ENCODE peak calls at places on chromosomes 11 and 22, in four cellular contexts. One of them, this sample, is unnamed.

GRCh38 chr22:38180841-38181452 is 683 bp downstream of the PLA2G6 start:
- DNase-seq in CD8-positive, alpha-beta T cell: no peak
- DNase-seq in prostate gland: peak
- DNase-seq in GM13976: peak
- DNase-seq in this sample: no peak

GRCh38 chr11:124511739-124512138 is 31.7 kb downstream of the OR8B12 start:
- DNase-seq in CD8-positive, alpha-beta T cell: no peak
- DNase-seq in prostate gland: no peak
- DNase-seq in GM13976: no peak
- DNase-seq in this sample: no peak

GRCh38 chr22:29580200-29580810 is 608 bp downstream of the NIPSNAP1 start:
- DNase-seq in CD8-positive, alpha-beta T cell: no peak
- DNase-seq in prostate gland: no peak
- DNase-seq in GM13976: peak
- DNase-seq in this sample: no peak

GRCh38 chr11:64620286-64620962 is 29.4 kb downstream of the SLC22A12 start:
- DNase-seq in CD8-positive, alpha-beta T cell: no peak
- DNase-seq in prostate gland: no peak
- DNase-seq in GM13976: no peak
- DNase-seq in this sample: no peak

GRCh38 chr11:64998690-64999431 is 2.1 kb upstream of the BATF2 start:
- DNase-seq in CD8-positive, alpha-beta T cell: no peak
- DNase-seq in prostate gland: no peak
- DNase-seq in GM13976: no peak
- DNase-seq in this sample: no peak

GRCh38 chr22:46073683-46074504 is 76.4 kb upstream of the PPARA start:
- DNase-seq in CD8-positive, alpha-beta T cell: no peak
- DNase-seq in prostate gland: no peak
- DNase-seq in GM13976: no peak
- DNase-seq in this sample: no peak

GRCh38 chr11:76599041-76600013 is 71.2 kb downstream of the LRRC32 start:
- DNase-seq in CD8-positive, alpha-beta T cell: no peak
- DNase-seq in prostate gland: no peak
- DNase-seq in GM13976: no peak
- DNase-seq in this sample: no peak

GRCh38 chr22:24442352-24442744 is 14.9 kb downstream of the ADORA2A start:
- DNase-seq in CD8-positive, alpha-beta T cell: no peak
- DNase-seq in prostate gland: no peak
- DNase-seq in GM13976: no peak
- DNase-seq in this sample: no peak

GRCh38 chr11:47148903-47149535 is 27.7 kb downstream of the ARFGAP2 start:
- DNase-seq in CD8-positive, alpha-beta T cell: no peak
- DNase-seq in prostate gland: no peak
- DNase-seq in GM13976: no peak
- DNase-seq in this sample: no peak

GRCh38 chr11:125064070-125064469 is 965 bp downstream of the SLC37A2 start:
- DNase-seq in CD8-positive, alpha-beta T cell: no peak
- DNase-seq in prostate gland: no peak
- DNase-seq in GM13976: no peak
- DNase-seq in this sample: no peak

GRCh38 chr11:1450958-1451710 is 35.4 kb downstream of the MOB2 start:
- DNase-seq in CD8-positive, alpha-beta T cell: no peak
- DNase-seq in prostate gland: no peak
- DNase-seq in GM13976: no peak
- DNase-seq in this sample: no peak

GRCh38 chr11:66934971-66935779 is 23.0 kb downstream of the PC start:
- DNase-seq in CD8-positive, alpha-beta T cell: no peak
- DNase-seq in prostate gland: no peak
- DNase-seq in GM13976: no peak
- DNase-seq in this sample: no peak

GRCh38 chr11:116930177-116930576 is 92.8 kb upstream of the APOA1 start:
- DNase-seq in CD8-positive, alpha-beta T cell: peak
- DNase-seq in prostate gland: no peak
- DNase-seq in GM13976: peak
- DNase-seq in this sample: no peak

GRCh38 chr11:18615628-18616392 is 16.2 kb downstream of the MISFA start:
- DNase-seq in CD8-positive, alpha-beta T cell: no peak
- DNase-seq in prostate gland: no peak
- DNase-seq in GM13976: peak
- DNase-seq in this sample: peak

GRCh38 chr22:41598891-41599635 is 9.4 kb upstream of the PMM1 start:
- DNase-seq in CD8-positive, alpha-beta T cell: no peak
- DNase-seq in prostate gland: no peak
- DNase-seq in GM13976: no peak
- DNase-seq in this sample: no peak

GRCh38 chr22:42648368-42649260 is 578 bp downstream of the CYB5R3 start:
- DNase-seq in CD8-positive, alpha-beta T cell: no peak
- DNase-seq in prostate gland: peak
- DNase-seq in GM13976: peak
- DNase-seq in this sample: no peak

GRCh38 chr11:119721129-119722120 is 7.6 kb downstream of the NECTIN1 start:
- DNase-seq in CD8-positive, alpha-beta T cell: no peak
- DNase-seq in prostate gland: no peak
- DNase-seq in GM13976: no peak
- DNase-seq in this sample: no peak

GRCh38 chr11:125085301-125086081 is 22.4 kb downstream of the SLC37A2 start:
- DNase-seq in CD8-positive, alpha-beta T cell: no peak
- DNase-seq in prostate gland: no peak
- DNase-seq in GM13976: peak
- DNase-seq in this sample: no peak

GRCh38 chr22:23481369-23481768 is 98.7 kb downstream of the IGLL1 start:
- DNase-seq in CD8-positive, alpha-beta T cell: no peak
- DNase-seq in prostate gland: no peak
- DNase-seq in GM13976: no peak
- DNase-seq in this sample: no peak

GRCh38 chr11:8838248-8838647 is 72.7 kb upstream of the AKIP1 start:
- DNase-seq in CD8-positive, alpha-beta T cell: no peak
- DNase-seq in prostate gland: no peak
- DNase-seq in GM13976: no peak
- DNase-seq in this sample: no peak

GRCh38 chr11:66262191-66262590 is 6.2 kb upstream of the RAB1B start:
- DNase-seq in CD8-positive, alpha-beta T cell: no peak
- DNase-seq in prostate gland: no peak
- DNase-seq in GM13976: no peak
- DNase-seq in this sample: no peak

GRCh38 chr11:130674686-130675085 is 226.2 kb downstream of the ADAMTS15 start:
- DNase-seq in CD8-positive, alpha-beta T cell: no peak
- DNase-seq in prostate gland: no peak
- DNase-seq in GM13976: no peak
- DNase-seq in this sample: no peak

GRCh38 chr22:27628891-27629631 is 172.5 kb downstream of the MN1 start:
- DNase-seq in CD8-positive, alpha-beta T cell: no peak
- DNase-seq in prostate gland: no peak
- DNase-seq in GM13976: no peak
- DNase-seq in this sample: no peak

GRCh38 chr11:58530236-58530635 is 22.3 kb upstream of the OR5B21 start:
- DNase-seq in CD8-positive, alpha-beta T cell: peak
- DNase-seq in prostate gland: no peak
- DNase-seq in GM13976: no peak
- DNase-seq in this sample: no peak

GRCh38 chr11:3154001-3154599 is 11.0 kb downstream of the OSBPL5 start:
- DNase-seq in CD8-positive, alpha-beta T cell: no peak
- DNase-seq in prostate gland: no peak
- DNase-seq in GM13976: no peak
- DNase-seq in this sample: no peak

GRCh38 chr11:62025429-62026105 is 58.1 kb upstream of the FTH1 start:
- DNase-seq in CD8-positive, alpha-beta T cell: peak
- DNase-seq in prostate gland: peak
- DNase-seq in GM13976: peak
- DNase-seq in this sample: peak

GRCh38 chr11:33689089-33689488 is 11.5 kb downstream of the C11orf91 start:
- DNase-seq in CD8-positive, alpha-beta T cell: no peak
- DNase-seq in prostate gland: no peak
- DNase-seq in GM13976: no peak
- DNase-seq in this sample: no peak

GRCh38 chr11:117228091-117228490 is 3.8 kb downstream of the PCSK7 start:
- DNase-seq in CD8-positive, alpha-beta T cell: no peak
- DNase-seq in prostate gland: no peak
- DNase-seq in GM13976: no peak
- DNase-seq in this sample: no peak

GRCh38 chr11:36167729-36168128 is 121.5 kb downstream of the COMMD9 start:
- DNase-seq in CD8-positive, alpha-beta T cell: no peak
- DNase-seq in prostate gland: no peak
- DNase-seq in GM13976: no peak
- DNase-seq in this sample: no peak

GRCh38 chr11:3221408-3222002 is 2.9 kb upstream of the MRGPRG start:
- DNase-seq in CD8-positive, alpha-beta T cell: no peak
- DNase-seq in prostate gland: no peak
- DNase-seq in GM13976: no peak
- DNase-seq in this sample: no peak

GRCh38 chr11:80122211-80122610 is 681.4 kb upstream of the TENM4 start:
- DNase-seq in CD8-positive, alpha-beta T cell: no peak
- DNase-seq in prostate gland: no peak
- DNase-seq in GM13976: no peak
- DNase-seq in this sample: no peak

GRCh38 chr11:131924446-131925240 is 554.2 kb downstream of the NTM start:
- DNase-seq in CD8-positive, alpha-beta T cell: no peak
- DNase-seq in prostate gland: no peak
- DNase-seq in GM13976: no peak
- DNase-seq in this sample: no peak

DNA sequence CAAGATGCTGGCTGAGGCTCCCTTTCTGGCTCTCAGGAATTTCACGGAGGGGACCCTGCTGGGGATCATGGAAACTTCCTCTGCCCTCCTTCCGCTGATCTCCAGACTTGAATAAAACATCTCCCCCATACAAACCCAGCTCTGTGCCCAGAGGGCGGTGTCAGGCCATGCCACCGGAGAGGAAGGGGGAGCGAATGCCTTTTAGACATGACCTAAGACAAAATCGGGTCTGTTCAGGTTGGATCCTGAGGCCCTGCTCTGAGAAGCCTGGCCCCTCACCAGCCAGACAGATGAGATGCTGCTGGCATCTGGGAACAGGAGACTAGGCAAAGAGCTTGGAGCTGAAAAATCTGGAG is 163.5 kb downstream of the ST3GAL4 start:
- DNase-seq in CD8-positive, alpha-beta T cell: no peak
- DNase-seq in prostate gland: no peak
- DNase-seq in GM13976: no peak
- DNase-seq in this sample: no peak
- TF ChIP-seq CTCF in CD8-positive, alpha-beta T cell: no peak
- TF ChIP-seq CTCF in prostate gland: no peak
- TF ChIP-seq CTCF in GM13976: no peak
- TF ChIP-seq CTCF in this sample: no peak

GRCh38 chr22:50184004-50184461 is 1.7 kb upstream of the TRABD start:
- DNase-seq in CD8-positive, alpha-beta T cell: peak
- DNase-seq in prostate gland: peak
- DNase-seq in GM13976: no peak
- DNase-seq in this sample: no peak
- TF ChIP-seq CTCF in CD8-positive, alpha-beta T cell: no peak
- TF ChIP-seq CTCF in prostate gland: no peak
- TF ChIP-seq CTCF in GM13976: no peak
- TF ChIP-seq CTCF in this sample: no peak

DNA sequence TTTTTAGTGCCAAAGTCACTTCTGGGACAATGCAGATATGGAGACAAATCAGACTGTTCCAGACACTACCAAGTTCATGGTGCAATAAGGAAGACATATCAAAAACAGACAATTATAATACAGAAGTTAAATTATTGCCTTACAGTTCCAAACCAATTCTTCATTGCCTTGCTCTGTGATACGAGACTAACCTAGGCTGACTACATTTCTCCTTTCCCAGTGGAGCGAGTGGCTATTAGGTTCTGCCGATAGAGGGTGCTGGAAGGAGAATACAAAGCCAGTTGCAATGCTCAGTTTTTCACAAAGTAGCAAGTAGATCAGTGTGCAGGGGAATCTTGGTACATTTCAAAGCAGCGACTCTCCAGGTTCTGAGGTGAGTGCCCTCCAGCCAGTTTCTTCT is 67.8 kb downstream of the FAM168A start:
- DNase-seq in CD8-positive, alpha-beta T cell: no peak
- DNase-seq in prostate gland: no peak
- DNase-seq in GM13976: no peak
- DNase-seq in this sample: no peak
- TF ChIP-seq CTCF in CD8-positive, alpha-beta T cell: no peak
- TF ChIP-seq CTCF in prostate gland: no peak
- TF ChIP-seq CTCF in GM13976: no peak
- TF ChIP-seq CTCF in this sample: no peak

DNA sequence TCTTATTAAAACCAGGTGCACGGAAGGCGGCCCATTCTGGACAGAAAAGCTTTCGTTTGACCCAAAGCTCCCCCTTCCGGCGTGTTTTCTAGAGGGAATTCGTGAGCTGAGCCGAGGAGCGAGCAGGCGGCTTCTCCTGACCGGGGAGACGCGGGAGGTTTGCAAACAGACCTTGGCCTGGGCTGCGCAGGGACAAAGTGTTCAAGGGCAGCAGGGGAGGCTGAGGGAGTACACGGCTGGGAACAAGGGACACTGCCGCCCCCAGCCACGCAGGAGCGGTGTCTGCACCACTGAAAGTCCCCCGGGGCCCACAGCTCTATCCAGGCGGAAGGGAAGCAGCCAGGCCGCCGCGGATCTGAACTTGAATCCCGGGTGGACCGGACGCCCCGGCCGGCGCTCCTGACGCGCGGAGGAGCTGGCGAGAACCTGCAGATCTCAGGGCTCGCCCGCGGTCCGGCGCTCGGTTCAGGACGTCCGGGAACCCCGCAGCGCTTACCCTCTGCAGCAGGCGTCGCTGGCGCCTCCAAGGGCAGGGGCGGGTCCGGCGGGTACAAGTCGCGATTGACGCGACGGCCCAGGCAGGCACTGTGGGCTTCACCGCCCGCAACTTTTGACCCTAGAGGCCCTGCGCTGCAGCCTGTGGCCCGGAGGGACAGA is 101.9 kb downstream of the WT1 start:
- DNase-seq in CD8-positive, alpha-beta T cell: peak
- DNase-seq in prostate gland: peak
- DNase-seq in GM13976: peak
- DNase-seq in this sample: no peak
- TF ChIP-seq CTCF in CD8-positive, alpha-beta T cell: no peak
- TF ChIP-seq CTCF in prostate gland: no peak
- TF ChIP-seq CTCF in GM13976: peak
- TF ChIP-seq CTCF in this sample: no peak

GRCh38 chr22:49429066-49429465 is 398.6 kb downstream of the BRD1 start:
- DNase-seq in CD8-positive, alpha-beta T cell: no peak
- DNase-seq in prostate gland: no peak
- DNase-seq in GM13976: no peak
- DNase-seq in this sample: no peak
- TF ChIP-seq CTCF in CD8-positive, alpha-beta T cell: no peak
- TF ChIP-seq CTCF in prostate gland: no peak
- TF ChIP-seq CTCF in GM13976: no peak
- TF ChIP-seq CTCF in this sample: peak

This sample was measured in GM12864.